ENCODE peak calls at places on chromosome 12, in seven cellular contexts. One of them, this sample, is unnamed.

GRCh38 chr12:109069307-109070231 is 17.2 kb downstream of the USP30 start:
- DNase-seq in effector memory CD8-positive, alpha-beta T cell: no peak
- DNase-seq in DMS153: peak
- DNase-seq in naive thymus-derived CD8-positive, alpha-beta T cell: no peak
- DNase-seq in left cardiac atrium: no peak
- DNase-seq in fibroblast of pulmonary artery: no peak
- DNase-seq in epithelial cell of esophagus: no peak
- DNase-seq in this sample: no peak

GRCh38 chr12:93819048-93819491 is 141.9 kb downstream of the CRADD start:
- DNase-seq in effector memory CD8-positive, alpha-beta T cell: no peak
- DNase-seq in DMS153: no peak
- DNase-seq in naive thymus-derived CD8-positive, alpha-beta T cell: no peak
- DNase-seq in left cardiac atrium: peak
- DNase-seq in fibroblast of pulmonary artery: peak
- DNase-seq in epithelial cell of esophagus: peak
- DNase-seq in this sample: peak

GRCh38 chr12:12999276-12999958 is 648 bp downstream of the HEBP1 start:
- DNase-seq in effector memory CD8-positive, alpha-beta T cell: no peak
- DNase-seq in DMS153: no peak
- DNase-seq in naive thymus-derived CD8-positive, alpha-beta T cell: no peak
- DNase-seq in left cardiac atrium: no peak
- DNase-seq in fibroblast of pulmonary artery: peak
- DNase-seq in epithelial cell of esophagus: no peak
- DNase-seq in this sample: peak

GRCh38 chr12:83378186-83378727 is 691.6 kb downstream of the TMTC2 start:
- DNase-seq in effector memory CD8-positive, alpha-beta T cell: no peak
- DNase-seq in DMS153: no peak
- DNase-seq in naive thymus-derived CD8-positive, alpha-beta T cell: no peak
- DNase-seq in left cardiac atrium: no peak
- DNase-seq in fibroblast of pulmonary artery: no peak
- DNase-seq in epithelial cell of esophagus: no peak
- DNase-seq in this sample: no peak

GRCh38 chr12:1117371-1117770 is 126.3 kb downstream of the ERC1 start:
- DNase-seq in effector memory CD8-positive, alpha-beta T cell: no peak
- DNase-seq in DMS153: no peak
- DNase-seq in naive thymus-derived CD8-positive, alpha-beta T cell: no peak
- DNase-seq in left cardiac atrium: no peak
- DNase-seq in fibroblast of pulmonary artery: no peak
- DNase-seq in epithelial cell of esophagus: peak
- DNase-seq in this sample: peak

GRCh38 chr12:24109381-24110039 is 160.0 kb upstream of the SOX5 start:
- DNase-seq in effector memory CD8-positive, alpha-beta T cell: no peak
- DNase-seq in DMS153: no peak
- DNase-seq in naive thymus-derived CD8-positive, alpha-beta T cell: no peak
- DNase-seq in left cardiac atrium: no peak
- DNase-seq in fibroblast of pulmonary artery: peak
- DNase-seq in epithelial cell of esophagus: peak
- DNase-seq in this sample: peak

GRCh38 chr12:65666876-65667275 is 157.4 kb upstream of the HMGA2 start:
- DNase-seq in effector memory CD8-positive, alpha-beta T cell: no peak
- DNase-seq in DMS153: no peak
- DNase-seq in naive thymus-derived CD8-positive, alpha-beta T cell: no peak
- DNase-seq in left cardiac atrium: no peak
- DNase-seq in fibroblast of pulmonary artery: no peak
- DNase-seq in epithelial cell of esophagus: peak
- DNase-seq in this sample: no peak

GRCh38 chr12:22474970-22475720 is 69.2 kb downstream of the C2CD5 start:
- DNase-seq in effector memory CD8-positive, alpha-beta T cell: no peak
- DNase-seq in DMS153: no peak
- DNase-seq in naive thymus-derived CD8-positive, alpha-beta T cell: no peak
- DNase-seq in left cardiac atrium: no peak
- DNase-seq in fibroblast of pulmonary artery: no peak
- DNase-seq in epithelial cell of esophagus: no peak
- DNase-seq in this sample: no peak

GRCh38 chr12:120228041-120228290 is 27.1 kb upstream of the RPLP0 start:
- DNase-seq in effector memory CD8-positive, alpha-beta T cell: no peak
- DNase-seq in DMS153: no peak
- DNase-seq in naive thymus-derived CD8-positive, alpha-beta T cell: no peak
- DNase-seq in left cardiac atrium: no peak
- DNase-seq in fibroblast of pulmonary artery: no peak
- DNase-seq in epithelial cell of esophagus: no peak
- DNase-seq in this sample: no peak

GRCh38 chr12:131315601-131316000 is 361.9 kb downstream of the ADGRD1 start:
- DNase-seq in effector memory CD8-positive, alpha-beta T cell: no peak
- DNase-seq in DMS153: no peak
- DNase-seq in naive thymus-derived CD8-positive, alpha-beta T cell: no peak
- DNase-seq in left cardiac atrium: no peak
- DNase-seq in fibroblast of pulmonary artery: no peak
- DNase-seq in epithelial cell of esophagus: no peak
- DNase-seq in this sample: no peak

GRCh38 chr12:27331299-27331926 is 1.2 kb upstream of the BMAL2 start:
- DNase-seq in effector memory CD8-positive, alpha-beta T cell: no peak
- DNase-seq in DMS153: no peak
- DNase-seq in naive thymus-derived CD8-positive, alpha-beta T cell: no peak
- DNase-seq in left cardiac atrium: no peak
- DNase-seq in fibroblast of pulmonary artery: peak
- DNase-seq in epithelial cell of esophagus: peak
- DNase-seq in this sample: peak

GRCh38 chr12:58564721-58565120 is 355.6 kb downstream of the LRIG3 start:
- DNase-seq in effector memory CD8-positive, alpha-beta T cell: no peak
- DNase-seq in DMS153: no peak
- DNase-seq in naive thymus-derived CD8-positive, alpha-beta T cell: no peak
- DNase-seq in left cardiac atrium: no peak
- DNase-seq in fibroblast of pulmonary artery: peak
- DNase-seq in epithelial cell of esophagus: no peak
- DNase-seq in this sample: no peak

GRCh38 chr12:64039285-64039871 is 182.7 kb downstream of the KICS2 start:
- DNase-seq in effector memory CD8-positive, alpha-beta T cell: no peak
- DNase-seq in DMS153: peak
- DNase-seq in naive thymus-derived CD8-positive, alpha-beta T cell: no peak
- DNase-seq in left cardiac atrium: no peak
- DNase-seq in fibroblast of pulmonary artery: peak
- DNase-seq in epithelial cell of esophagus: peak
- DNase-seq in this sample: peak

GRCh38 chr12:89383235-89384049 is 31.1 kb upstream of the DUSP6 start:
- DNase-seq in effector memory CD8-positive, alpha-beta T cell: no peak
- DNase-seq in DMS153: no peak
- DNase-seq in naive thymus-derived CD8-positive, alpha-beta T cell: no peak
- DNase-seq in left cardiac atrium: no peak
- DNase-seq in fibroblast of pulmonary artery: peak
- DNase-seq in epithelial cell of esophagus: no peak
- DNase-seq in this sample: no peak

GRCh38 chr12:115323223-115323905 is 639.4 kb upstream of the TBX3 start:
- DNase-seq in effector memory CD8-positive, alpha-beta T cell: no peak
- DNase-seq in DMS153: no peak
- DNase-seq in naive thymus-derived CD8-positive, alpha-beta T cell: no peak
- DNase-seq in left cardiac atrium: no peak
- DNase-seq in fibroblast of pulmonary artery: peak
- DNase-seq in epithelial cell of esophagus: peak
- DNase-seq in this sample: peak

This sample was measured in bronchial epithelial cell.